ENCODE peak calls at places on chromosomes 6 and 20, in five cellular contexts. One of them, this sample, is unnamed.
A peak's percentile ranks its signal among the peaks of the same experiment; 100 is the strongest.

GRCh38 chr6:32669240-32669639 is 2.8 kb upstream of the HLA-DQB1 start:
- DNase-seq in esophagus squamous epithelium: no peak
- DNase-seq in GM06990: no peak
- DNase-seq in breast epithelium: no peak
- DNase-seq in HFF-Myc: no peak
- DNase-seq in this sample: no peak

GRCh38 chr20:21027569-21027968 is 78.6 kb downstream of the LINC00237 start:
- DNase-seq in HFF-Myc: no peak
- DNase-seq in GM06990: no peak
- DNase-seq in esophagus squamous epithelium: no peak
- DNase-seq in breast epithelium: no peak
- DNase-seq in this sample: no peak

GRCh38 chr20:64238851-64239387 is 16.6 kb upstream of the PCMTD2 start:
- DNase-seq in GM06990: peak; percentile 64
- DNase-seq in esophagus squamous epithelium: no peak
- DNase-seq in breast epithelium: no peak
- DNase-seq in HFF-Myc: no peak
- DNase-seq in this sample: no peak

GRCh38 chr6:134517863-134518262 is 200.0 kb upstream of the SGK1 start:
- DNase-seq in HFF-Myc: no peak
- DNase-seq in esophagus squamous epithelium: no peak
- DNase-seq in GM06990: no peak
- DNase-seq in breast epithelium: no peak
- DNase-seq in this sample: no peak

GRCh38 chr20:8095648-8096572 is 36.2 kb upstream of the PLCB1 start:
- DNase-seq in HFF-Myc: no peak
- DNase-seq in GM06990: no peak
- DNase-seq in breast epithelium: no peak
- DNase-seq in esophagus squamous epithelium: no peak
- DNase-seq in this sample: no peak

GRCh38 chr6:101403566-101403965 is 10.1 kb downstream of the GRIK2 start:
- DNase-seq in esophagus squamous epithelium: no peak
- DNase-seq in GM06990: no peak
- DNase-seq in HFF-Myc: no peak
- DNase-seq in breast epithelium: no peak
- DNase-seq in this sample: no peak

GRCh38 chr6:56624728-56625069 is 18.0 kb downstream of the DST start:
- DNase-seq in HFF-Myc: no peak
- DNase-seq in breast epithelium: no peak
- DNase-seq in GM06990: no peak
- DNase-seq in esophagus squamous epithelium: no peak
- DNase-seq in this sample: no peak

GRCh38 chr6:126199482-126199881 is 140.4 kb upstream of the CENPW start:
- DNase-seq in breast epithelium: no peak
- DNase-seq in GM06990: no peak
- DNase-seq in HFF-Myc: no peak
- DNase-seq in esophagus squamous epithelium: no peak
- DNase-seq in this sample: no peak

GRCh38 chr6:24759718-24760117 is 15.0 kb upstream of the GMNN start:
- DNase-seq in breast epithelium: no peak
- DNase-seq in HFF-Myc: no peak
- DNase-seq in esophagus squamous epithelium: no peak
- DNase-seq in GM06990: no peak
- DNase-seq in this sample: no peak

GRCh38 chr6:33672808-33673207 is 38.7 kb downstream of the UQCC2 start:
- DNase-seq in GM06990: no peak
- DNase-seq in breast epithelium: peak; percentile 28
- DNase-seq in esophagus squamous epithelium: no peak
- DNase-seq in HFF-Myc: peak; percentile 88
- DNase-seq in this sample: no peak

GRCh38 chr6:15501806-15502450 is 160.9 kb downstream of the DTNBP1 start:
- DNase-seq in breast epithelium: no peak
- DNase-seq in esophagus squamous epithelium: no peak
- DNase-seq in GM06990: no peak
- DNase-seq in HFF-Myc: no peak
- DNase-seq in this sample: no peak

GRCh38 chr20:1825492-1825891 is 69.7 kb upstream of the SIRPA start:
- DNase-seq in esophagus squamous epithelium: no peak
- DNase-seq in breast epithelium: no peak
- DNase-seq in HFF-Myc: no peak
- DNase-seq in GM06990: no peak
- DNase-seq in this sample: no peak

GRCh38 chr20:61422636-61423425 is 170.8 kb downstream of the CDH4 start:
- DNase-seq in breast epithelium: no peak
- DNase-seq in esophagus squamous epithelium: no peak
- DNase-seq in GM06990: no peak
- DNase-seq in HFF-Myc: no peak
- DNase-seq in this sample: no peak

GRCh38 chr20:6715350-6716063 is 52.0 kb upstream of the BMP2 start:
- DNase-seq in HFF-Myc: no peak
- DNase-seq in breast epithelium: no peak
- DNase-seq in esophagus squamous epithelium: no peak
- DNase-seq in GM06990: no peak
- DNase-seq in this sample: no peak

GRCh38 chr6:1552296-1552761 is 57.4 kb upstream of the FOXC1 start:
- DNase-seq in GM06990: no peak
- DNase-seq in esophagus squamous epithelium: no peak
- DNase-seq in HFF-Myc: no peak
- DNase-seq in breast epithelium: no peak
- DNase-seq in this sample: no peak

GRCh38 chr6:157434349-157435016 is 53.5 kb downstream of the ZDHHC14 start:
- DNase-seq in GM06990: no peak
- DNase-seq in HFF-Myc: no peak
- DNase-seq in esophagus squamous epithelium: no peak
- DNase-seq in breast epithelium: peak; percentile 39
- DNase-seq in this sample: no peak

GRCh38 chr6:34213772-34214171 is 22.9 kb upstream of the HMGA1 start:
- DNase-seq in esophagus squamous epithelium: no peak
- DNase-seq in GM06990: no peak
- DNase-seq in HFF-Myc: no peak
- DNase-seq in breast epithelium: no peak
- DNase-seq in this sample: no peak

GRCh38 chr6:51934098-51934497 is 153.3 kb downstream of the PKHD1 start:
- DNase-seq in esophagus squamous epithelium: no peak
- DNase-seq in breast epithelium: no peak
- DNase-seq in HFF-Myc: no peak
- DNase-seq in GM06990: no peak
- DNase-seq in this sample: no peak

GRCh38 chr6:139679516-139680179 is 305.2 kb upstream of the CITED2 start:
- DNase-seq in esophagus squamous epithelium: no peak
- DNase-seq in GM06990: no peak
- DNase-seq in breast epithelium: no peak
- DNase-seq in HFF-Myc: no peak
- DNase-seq in this sample: no peak

GRCh38 chr20:33688938-33689424 is 2.8 kb upstream of the E2F1 start:
- DNase-seq in HFF-Myc: no peak
- DNase-seq in breast epithelium: no peak
- DNase-seq in esophagus squamous epithelium: no peak
- DNase-seq in GM06990: no peak
- DNase-seq in this sample: no peak

GRCh38 chr20:23289724-23290395 is 60.7 kb upstream of the NXT1 start:
- DNase-seq in GM06990: no peak
- DNase-seq in esophagus squamous epithelium: no peak
- DNase-seq in HFF-Myc: no peak
- DNase-seq in breast epithelium: no peak
- DNase-seq in this sample: no peak

GRCh38 chr6:72950114-72950860 is 275.0 kb downstream of the KHDC1L start:
- DNase-seq in HFF-Myc: no peak
- DNase-seq in breast epithelium: no peak
- DNase-seq in esophagus squamous epithelium: no peak
- DNase-seq in GM06990: no peak
- DNase-seq in this sample: no peak

GRCh38 chr20:58148891-58149290 is 79.6 kb downstream of the ANKRD60 start:
- DNase-seq in HFF-Myc: no peak
- DNase-seq in breast epithelium: no peak
- DNase-seq in esophagus squamous epithelium: no peak
- DNase-seq in GM06990: no peak
- DNase-seq in this sample: no peak

GRCh38 chr6:142886431-142887170 is 58.4 kb downstream of the HIVEP2 start:
- DNase-seq in GM06990: peak; percentile 63
- DNase-seq in HFF-Myc: no peak
- DNase-seq in esophagus squamous epithelium: no peak
- DNase-seq in breast epithelium: no peak
- DNase-seq in this sample: no peak

GRCh38 chr6:16184129-16184528 is 54.3 kb upstream of the GMPR start:
- DNase-seq in HFF-Myc: no peak
- DNase-seq in GM06990: no peak
- DNase-seq in esophagus squamous epithelium: no peak
- DNase-seq in breast epithelium: no peak
- DNase-seq in this sample: no peak

GRCh38 chr20:61953037-61953788 is 112.5 kb downstream of the TAF4 start:
- DNase-seq in esophagus squamous epithelium: no peak
- DNase-seq in GM06990: no peak
- DNase-seq in HFF-Myc: no peak
- DNase-seq in breast epithelium: no peak
- DNase-seq in this sample: peak; percentile 60

GRCh38 chr20:24723953-24724352 is 225.1 kb upstream of the CST7 start:
- DNase-seq in breast epithelium: no peak
- DNase-seq in GM06990: no peak
- DNase-seq in esophagus squamous epithelium: no peak
- DNase-seq in HFF-Myc: no peak
- DNase-seq in this sample: no peak

GRCh38 chr6:155980014-155980413 is 524.4 kb upstream of the NOX3 start:
- DNase-seq in esophagus squamous epithelium: no peak
- DNase-seq in GM06990: no peak
- DNase-seq in HFF-Myc: no peak
- DNase-seq in breast epithelium: no peak
- DNase-seq in this sample: no peak

GRCh38 chr6:5276596-5276995 is 15.3 kb downstream of the FARS2 start:
- DNase-seq in HFF-Myc: no peak
- DNase-seq in GM06990: no peak
- DNase-seq in esophagus squamous epithelium: no peak
- DNase-seq in breast epithelium: no peak
- DNase-seq in this sample: no peak

GRCh38 chr6:110033749-110034636 is 55.9 kb downstream of the GPR6 start:
- DNase-seq in HFF-Myc: no peak
- DNase-seq in breast epithelium: no peak
- DNase-seq in GM06990: no peak
- DNase-seq in esophagus squamous epithelium: no peak
- DNase-seq in this sample: no peak

GRCh38 chr20:62436692-62437091 is 9.4 kb upstream of the RBBP8NL start:
- DNase-seq in GM06990: no peak
- DNase-seq in HFF-Myc: no peak
- DNase-seq in esophagus squamous epithelium: no peak
- DNase-seq in breast epithelium: no peak
- DNase-seq in this sample: no peak

GRCh38 chr20:63979221-63979548 is 257 bp downstream of the SAMD10 start:
- DNase-seq in breast epithelium: no peak
- DNase-seq in GM06990: no peak
- DNase-seq in HFF-Myc: no peak
- DNase-seq in esophagus squamous epithelium: no peak
- DNase-seq in this sample: no peak

GRCh38 chr6:106163966-106164877 is 78.1 kb downstream of the PRDM1 start:
- DNase-seq in breast epithelium: no peak
- DNase-seq in GM06990: peak; percentile 85
- DNase-seq in esophagus squamous epithelium: no peak
- DNase-seq in HFF-Myc: no peak
- DNase-seq in this sample: peak; percentile 20

GRCh38 chr6:45608252-45608911 is 230.6 kb upstream of the SUPT3H start:
- DNase-seq in breast epithelium: peak; percentile 35
- DNase-seq in GM06990: no peak
- DNase-seq in HFF-Myc: no peak
- DNase-seq in esophagus squamous epithelium: no peak
- DNase-seq in this sample: no peak
- TF ChIP-seq CTCF in breast epithelium: no peak
- TF ChIP-seq CTCF in GM06990: no peak
- TF ChIP-seq CTCF in HFF-Myc: no peak
- TF ChIP-seq CTCF in esophagus squamous epithelium: no peak
- TF ChIP-seq CTCF in this sample: peak; percentile 35

GRCh38 chr6:130001229-130001554 is 17.2 kb upstream of the L3MBTL3 start:
- DNase-seq in breast epithelium: no peak
- DNase-seq in GM06990: no peak
- DNase-seq in HFF-Myc: no peak
- DNase-seq in esophagus squamous epithelium: no peak
- DNase-seq in this sample: no peak
- TF ChIP-seq CTCF in breast epithelium: no peak
- TF ChIP-seq CTCF in GM06990: no peak
- TF ChIP-seq CTCF in HFF-Myc: no peak
- TF ChIP-seq CTCF in esophagus squamous epithelium: no peak
- TF ChIP-seq CTCF in this sample: no peak

DNA sequence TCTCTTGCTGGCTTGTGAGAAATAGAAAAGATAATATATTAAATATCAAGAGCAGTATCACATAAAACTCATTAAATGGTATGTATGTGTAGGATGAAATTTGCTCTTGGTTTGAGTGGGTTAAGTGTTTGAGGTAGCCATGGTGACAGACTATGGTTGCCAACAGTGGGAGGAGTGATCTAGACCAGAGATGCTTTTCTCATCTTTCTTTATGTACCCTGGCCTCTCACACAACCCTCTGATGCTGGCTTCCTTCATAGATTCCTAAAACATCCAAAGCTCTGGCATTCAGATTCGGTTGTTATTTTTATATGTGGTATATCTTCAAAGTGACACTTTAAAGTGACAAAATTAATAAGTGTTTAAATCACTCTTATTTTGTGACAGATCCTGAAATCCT is 9.0 kb upstream of the MLIP start:
- DNase-seq in GM06990: no peak
- DNase-seq in HFF-Myc: no peak
- DNase-seq in breast epithelium: no peak
- DNase-seq in esophagus squamous epithelium: no peak
- DNase-seq in this sample: no peak
- TF ChIP-seq CTCF in GM06990: no peak
- TF ChIP-seq CTCF in HFF-Myc: no peak
- TF ChIP-seq CTCF in breast epithelium: no peak
- TF ChIP-seq CTCF in esophagus squamous epithelium: no peak
- TF ChIP-seq CTCF in this sample: no peak

GRCh38 chr20:59518881-59519706 is 85.2 kb upstream of the PHACTR3 start:
- DNase-seq in GM06990: no peak
- DNase-seq in HFF-Myc: peak; percentile 12
- DNase-seq in breast epithelium: no peak
- DNase-seq in esophagus squamous epithelium: no peak
- DNase-seq in this sample: no peak
- TF ChIP-seq CTCF in GM06990: peak; percentile 89
- TF ChIP-seq CTCF in HFF-Myc: peak; percentile 81
- TF ChIP-seq CTCF in breast epithelium: peak; percentile 58
- TF ChIP-seq CTCF in esophagus squamous epithelium: peak; percentile 75
- TF ChIP-seq CTCF in this sample: peak; percentile 87

DNA sequence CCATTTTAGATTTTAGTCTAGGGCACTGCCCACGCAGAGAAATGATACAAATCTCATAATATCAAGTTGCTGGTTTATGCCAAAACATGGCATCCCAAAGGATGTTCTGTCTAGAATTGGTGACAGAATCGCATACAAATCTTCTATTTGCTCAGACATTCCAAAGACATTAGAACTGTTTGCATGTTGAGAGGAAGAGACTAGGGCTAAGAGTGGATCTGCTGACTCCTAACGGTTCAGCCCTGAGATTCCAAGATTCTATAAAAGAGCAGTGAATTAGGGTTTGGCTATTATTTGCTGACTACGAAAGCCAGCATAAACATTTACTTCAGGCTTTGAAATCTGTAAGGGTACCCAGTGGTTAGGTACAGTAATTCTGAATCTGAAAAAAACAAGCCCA is 3.6 kb downstream of the EPB41L2 start:
- DNase-seq in esophagus squamous epithelium: no peak
- DNase-seq in breast epithelium: no peak
- DNase-seq in GM06990: no peak
- DNase-seq in HFF-Myc: no peak
- DNase-seq in this sample: no peak
- TF ChIP-seq CTCF in esophagus squamous epithelium: no peak
- TF ChIP-seq CTCF in breast epithelium: no peak
- TF ChIP-seq CTCF in GM06990: no peak
- TF ChIP-seq CTCF in HFF-Myc: no peak
- TF ChIP-seq CTCF in this sample: no peak

GRCh38 chr6:35497571-35498406 is 910 bp upstream of the TEAD3 start:
- DNase-seq in HFF-Myc: peak; percentile 83
- DNase-seq in GM06990: peak; percentile 46
- DNase-seq in breast epithelium: peak; percentile 71
- DNase-seq in esophagus squamous epithelium: no peak
- DNase-seq in this sample: no peak
- TF ChIP-seq CTCF in HFF-Myc: no peak
- TF ChIP-seq CTCF in GM06990: peak; percentile 7
- TF ChIP-seq CTCF in breast epithelium: no peak
- TF ChIP-seq CTCF in esophagus squamous epithelium: peak; percentile 2
- TF ChIP-seq CTCF in this sample: peak; percentile 14

This sample was measured in type B pancreatic cell.